ENCODE peak calls at places on chromosomes 16 and 17, in nine cellular contexts. R is cardiac muscle cell, L is neural progenitor cell, V is heart right ventricle, M is fibroblast of lung, O is stomach, K is HCT116, F is astrocyte, Q is GM12864. Z is an unnamed sample.

GRCh38 chr17:81339502-81340296 is 44.6 kb upstream of the SLC38A10 start:
- DNase-seq in R (no peak), M (no peak), L (peak; percentile 61), Q (no peak), K (no peak), F (no peak), V (no peak), O (no peak), Z (no peak)

GRCh38 chr17:48563385-48563838 is 14.7 kb downstream of the HOXB4 start:
- DNase-seq in K (no peak), R (no peak), Q (no peak), F (no peak), M (peak; percentile 49), V (no peak), L (no peak), O (no peak), Z (peak; percentile 28)

GRCh38 chr16:81198635-81199034 is 39.9 kb upstream of the BCO1 start:
- DNase-seq in M (no peak), L (no peak), K (no peak), Q (no peak), R (peak; percentile 34), V (no peak), O (no peak), F (no peak), Z (peak; percentile 36)

GRCh38 chr17:77472837-77473214 is 332.1 kb downstream of the SEC14L1 start:
- DNase-seq in R (no peak), F (no peak), L (no peak), O (no peak), Q (no peak), V (no peak), K (no peak), M (no peak), Z (no peak)

GRCh38 chr17:8685396-8685795 is 54.9 kb upstream of the MYH10 start:
- DNase-seq in M (peak; percentile 91), R (no peak), F (peak; percentile 90), O (no peak), K (no peak), L (no peak), Q (peak; percentile 1), V (no peak), Z (no peak)

GRCh38 chr17:15896277-15896676 is 48.7 kb upstream of the ADORA2B start:
- DNase-seq in R (no peak), K (no peak), V (no peak), Q (no peak), F (no peak), L (no peak), M (no peak), O (no peak), Z (no peak)

GRCh38 chr16:11581677-11582076 is 5.0 kb downstream of the LITAF start:
- DNase-seq in M (no peak), F (no peak), Q (no peak), V (no peak), O (no peak), K (no peak), L (no peak), R (no peak), Z (no peak)

GRCh38 chr17:68832140-68832871 is 122.9 kb downstream of the ABCA8 start:
- DNase-seq in F (no peak), R (no peak), O (no peak), K (no peak), L (no peak), Q (no peak), V (no peak), M (no peak), Z (no peak)

GRCh38 chr17:58336456-58337094 is 8.0 kb upstream of the TSPOAP1 start:
- DNase-seq in L (no peak), R (peak; percentile 49), K (no peak), M (peak; percentile 34), V (no peak), F (no peak), O (no peak), Q (no peak), Z (peak; percentile 43)

GRCh38 chr17:44355642-44356099 is 8.0 kb downstream of the FAM171A2 start:
- DNase-seq in R (no peak), M (no peak), Q (no peak), O (no peak), V (no peak), L (no peak), F (no peak), K (no peak), Z (no peak)

GRCh38 chr17:44354582-44355309 is 8.9 kb downstream of the FAM171A2 start:
- DNase-seq in V (peak; percentile 70), R (peak; percentile 37), K (no peak), O (no peak), Q (no peak), L (peak; percentile 91), F (no peak), M (no peak), Z (no peak)

GRCh38 chr17:44358066-44358465 is 5.6 kb downstream of the FAM171A2 start:
- DNase-seq in Q (no peak), K (no peak), V (no peak), M (no peak), O (no peak), R (no peak), F (no peak), L (no peak), Z (no peak)

GRCh38 chr17:44355310-44355640 is 8.4 kb downstream of the FAM171A2 start:
- DNase-seq in Q (no peak), R (no peak), O (no peak), M (no peak), F (no peak), L (no peak), K (no peak), V (no peak), Z (no peak)

GRCh38 chr17:44356241-44356640 is 7.4 kb downstream of the FAM171A2 start:
- DNase-seq in Q (no peak), F (no peak), K (no peak), O (peak; percentile 43), R (no peak), L (no peak), M (no peak), V (no peak), Z (no peak)
- TF ChIP-seq CTCF in Q (no peak), F (no peak), K (no peak), O (no peak), R (no peak), L (no peak), M (no peak), V (no peak), Z (no peak)

DNA sequence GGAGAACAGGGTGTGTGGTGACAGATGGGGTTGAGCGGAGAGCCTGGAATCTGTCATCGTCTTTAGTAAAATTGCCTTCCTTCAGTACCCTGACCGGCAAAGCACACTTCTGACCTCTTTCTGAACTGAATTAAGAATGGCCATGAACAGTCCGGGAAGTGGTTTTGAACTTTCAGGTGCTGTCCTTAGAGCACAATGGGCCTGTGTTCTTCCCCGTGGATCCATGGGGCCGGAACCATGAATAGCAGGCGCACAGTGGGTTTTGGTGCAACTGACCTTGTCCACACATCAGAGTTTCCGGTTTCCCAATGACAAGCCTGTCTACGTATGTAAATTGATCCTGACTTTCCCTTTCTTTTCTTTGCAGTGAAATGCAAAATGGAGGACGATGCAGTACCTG is 28.5 kb downstream of the GPRC5B start:
- DNase-seq in V (no peak), M (no peak), K (no peak), R (no peak), F (no peak), O (no peak), L (no peak), Q (no peak), Z (no peak)
- H3K4me3 ChIP-seq in V (no peak overlapping the region), M (no peak overlapping the region), K (no peak overlapping the region), R (no peak overlapping the region), F (no peak overlapping the region), O (no peak overlapping the region), L (no peak overlapping the region), Q (no peak overlapping the region), Z (no peak overlapping the region)

GRCh38 chr17:213286-214105 is 32.0 kb upstream of the DOC2B start:
- DNase-seq in R (no peak), K (no peak), M (no peak), O (no peak), L (no peak), F (no peak), V (no peak), Q (no peak), Z (no peak)
- TF ChIP-seq CTCF in R (no peak), K (no peak), M (no peak), O (no peak), L (no peak), F (no peak), V (no peak), Q (no peak), Z (no peak)

GRCh38 chr16:86515780-86516617 is 5.7 kb downstream of the FOXF1 start:
- DNase-seq in V (no peak), L (peak; percentile 71), M (peak; percentile 74), K (no peak), Q (no peak), O (no peak), R (peak; percentile 49), F (peak; percentile 65), Z (peak; percentile 56)

GRCh38 chr16:86516618-86517003 is 6.3 kb downstream of the FOXF1 start:
- DNase-seq in V (no peak), R (peak; percentile 39), K (no peak), L (peak; percentile 50), F (no peak), O (no peak), M (peak; percentile 67), Q (no peak), Z (no peak)

GRCh38 chr16:86514656-86515376 is 4.5 kb downstream of the FOXF1 start:
- DNase-seq in R (no peak), O (no peak), F (no peak), K (no peak), Q (no peak), L (no peak), V (no peak), M (no peak), Z (no peak)

GRCh38 chr16:86517033-86517432 is 6.7 kb downstream of the FOXF1 start:
- DNase-seq in Q (no peak), L (no peak), V (no peak), F (no peak), K (no peak), M (no peak), O (no peak), R (no peak), Z (no peak)

GRCh38 chr16:86515420-86515779 is 5.1 kb downstream of the FOXF1 start:
- DNase-seq in R (no peak), Q (no peak), V (no peak), L (peak; percentile 80), O (no peak), F (no peak), K (no peak), M (peak; percentile 54), Z (no peak)
- H3K4me3 ChIP-seq in R (peak overlapping the region; percentile 23), Q (no peak overlapping the region), V (no peak overlapping the region), L (peak overlapping the region; percentile 27), O (peak overlapping the region; percentile 69), F (peak overlapping the region; percentile 29), K (no peak overlapping the region), M (peak overlapping the region; percentile 98), Z (peak overlapping the region; percentile 41)